ENCODE peak calls at places on chromosomes 5 and 9, in eight cellular contexts. One of them, this sample, is unnamed.

GRCh38 chr5:173172166-173172565 is 27.8 kb downstream of the BNIP1 start:
- DNase-seq in HCT116: no peak
- DNase-seq in endothelial cell of umbilical vein: no peak
- DNase-seq in stomach: no peak
- DNase-seq in transverse colon: no peak
- DNase-seq in sigmoid colon: no peak
- DNase-seq in K562: no peak
- DNase-seq in prostate gland: no peak
- DNase-seq in this sample: no peak

GRCh38 chr5:140794594-140795258 is at the start of gene PCDHA2:
- DNase-seq in sigmoid colon: no peak
- DNase-seq in prostate gland: no peak
- DNase-seq in transverse colon: no peak
- DNase-seq in endothelial cell of umbilical vein: no peak
- DNase-seq in HCT116: no peak
- DNase-seq in K562: no peak
- DNase-seq in stomach: no peak
- DNase-seq in this sample: no peak

GRCh38 chr5:171521219-171521633 is 101.8 kb downstream of the FGF18 start:
- DNase-seq in HCT116: peak; percentile 28
- DNase-seq in transverse colon: no peak
- DNase-seq in sigmoid colon: no peak
- DNase-seq in K562: no peak
- DNase-seq in endothelial cell of umbilical vein: peak; percentile 32
- DNase-seq in stomach: no peak
- DNase-seq in prostate gland: no peak
- DNase-seq in this sample: no peak

GRCh38 chr9:110541950-110542349 is 37.6 kb downstream of the SVEP1 start:
- DNase-seq in stomach: no peak
- DNase-seq in endothelial cell of umbilical vein: no peak
- DNase-seq in transverse colon: no peak
- DNase-seq in HCT116: no peak
- DNase-seq in sigmoid colon: no peak
- DNase-seq in prostate gland: no peak
- DNase-seq in K562: no peak
- DNase-seq in this sample: no peak

GRCh38 chr5:172411423-172412111 is 42.8 kb downstream of the SH3PXD2B start:
- DNase-seq in prostate gland: no peak
- DNase-seq in stomach: no peak
- DNase-seq in transverse colon: peak; percentile 33
- DNase-seq in sigmoid colon: no peak
- DNase-seq in HCT116: no peak
- DNase-seq in endothelial cell of umbilical vein: no peak
- DNase-seq in K562: no peak
- DNase-seq in this sample: no peak

GRCh38 chr5:42621242-42621641 is 135.4 kb upstream of the CCDC152 start:
- DNase-seq in transverse colon: no peak
- DNase-seq in prostate gland: no peak
- DNase-seq in K562: no peak
- DNase-seq in HCT116: no peak
- DNase-seq in stomach: no peak
- DNase-seq in sigmoid colon: no peak
- DNase-seq in endothelial cell of umbilical vein: no peak
- DNase-seq in this sample: no peak

GRCh38 chr5:172870261-172870806 is 36.3 kb downstream of the ERGIC1 start:
- DNase-seq in HCT116: no peak
- DNase-seq in endothelial cell of umbilical vein: peak; percentile 97
- DNase-seq in stomach: no peak
- DNase-seq in K562: no peak
- DNase-seq in prostate gland: no peak
- DNase-seq in transverse colon: no peak
- DNase-seq in sigmoid colon: peak; percentile 87
- DNase-seq in this sample: peak; percentile 39

GRCh38 chr5:149833116-149833827 is 103.2 kb downstream of the PPARGC1B start:
- DNase-seq in sigmoid colon: no peak
- DNase-seq in endothelial cell of umbilical vein: no peak
- DNase-seq in K562: no peak
- DNase-seq in HCT116: no peak
- DNase-seq in prostate gland: no peak
- DNase-seq in transverse colon: no peak
- DNase-seq in stomach: no peak
- DNase-seq in this sample: no peak

GRCh38 chr9:21935631-21936030 is 58.6 kb downstream of the CDKN2A start:
- DNase-seq in K562: no peak
- DNase-seq in HCT116: no peak
- DNase-seq in prostate gland: no peak
- DNase-seq in endothelial cell of umbilical vein: no peak
- DNase-seq in stomach: no peak
- DNase-seq in transverse colon: no peak
- DNase-seq in sigmoid colon: no peak
- DNase-seq in this sample: no peak

GRCh38 chr5:153672347-153673090 is 182.0 kb downstream of the GRIA1 start:
- DNase-seq in transverse colon: no peak
- DNase-seq in HCT116: no peak
- DNase-seq in stomach: no peak
- DNase-seq in prostate gland: no peak
- DNase-seq in sigmoid colon: no peak
- DNase-seq in K562: no peak
- DNase-seq in endothelial cell of umbilical vein: peak; percentile 75
- DNase-seq in this sample: no peak

GRCh38 chr5:15929616-15930303 is 249.8 kb downstream of the MARCHF11 start:
- DNase-seq in transverse colon: no peak
- DNase-seq in stomach: no peak
- DNase-seq in K562: no peak
- DNase-seq in sigmoid colon: no peak
- DNase-seq in endothelial cell of umbilical vein: no peak
- DNase-seq in HCT116: no peak
- DNase-seq in prostate gland: no peak
- DNase-seq in this sample: no peak

GRCh38 chr5:120405291-120405864 is 58.7 kb upstream of the PRR16 start:
- DNase-seq in HCT116: no peak
- DNase-seq in stomach: no peak
- DNase-seq in prostate gland: no peak
- DNase-seq in transverse colon: no peak
- DNase-seq in sigmoid colon: no peak
- DNase-seq in endothelial cell of umbilical vein: peak; percentile 80
- DNase-seq in K562: no peak
- DNase-seq in this sample: no peak

GRCh38 chr9:98318834-98319478 is 63.5 kb upstream of the TBC1D2 start:
- DNase-seq in HCT116: no peak
- DNase-seq in transverse colon: no peak
- DNase-seq in K562: peak; percentile 84
- DNase-seq in endothelial cell of umbilical vein: no peak
- DNase-seq in prostate gland: no peak
- DNase-seq in stomach: no peak
- DNase-seq in sigmoid colon: no peak
- DNase-seq in this sample: no peak

GRCh38 chr5:40385544-40385943 is 294.2 kb upstream of the PTGER4 start:
- DNase-seq in prostate gland: no peak
- DNase-seq in transverse colon: no peak
- DNase-seq in HCT116: peak; percentile 23
- DNase-seq in stomach: no peak
- DNase-seq in endothelial cell of umbilical vein: no peak
- DNase-seq in sigmoid colon: no peak
- DNase-seq in K562: no peak
- DNase-seq in this sample: peak; percentile 52

GRCh38 chr9:133113163-133113927 is 7.7 kb downstream of the RALGDS start:
- DNase-seq in transverse colon: no peak
- DNase-seq in stomach: no peak
- DNase-seq in endothelial cell of umbilical vein: peak; percentile 45
- DNase-seq in K562: no peak
- DNase-seq in HCT116: no peak
- DNase-seq in prostate gland: no peak
- DNase-seq in sigmoid colon: peak; percentile 78
- DNase-seq in this sample: no peak
- TF ChIP-seq POLR2AphosphoS5 in transverse colon: no peak
- TF ChIP-seq POLR2AphosphoS5 in stomach: no peak
- TF ChIP-seq POLR2AphosphoS5 in endothelial cell of umbilical vein: no peak
- TF ChIP-seq POLR2AphosphoS5 in K562: no peak
- TF ChIP-seq POLR2AphosphoS5 in HCT116: no peak
- TF ChIP-seq POLR2AphosphoS5 in prostate gland: no peak
- TF ChIP-seq POLR2AphosphoS5 in sigmoid colon: no peak
- TF ChIP-seq POLR2AphosphoS5 in this sample: no peak

GRCh38 chr9:79693750-79694149 is 122.0 kb downstream of the TLE4 start:
- DNase-seq in K562: no peak
- DNase-seq in endothelial cell of umbilical vein: no peak
- DNase-seq in stomach: no peak
- DNase-seq in transverse colon: no peak
- DNase-seq in prostate gland: no peak
- DNase-seq in HCT116: no peak
- DNase-seq in sigmoid colon: no peak
- DNase-seq in this sample: no peak

GRCh38 chr9:79692857-79693571 is 121.2 kb downstream of the TLE4 start:
- DNase-seq in K562: no peak
- DNase-seq in sigmoid colon: no peak
- DNase-seq in stomach: no peak
- DNase-seq in HCT116: no peak
- DNase-seq in transverse colon: no peak
- DNase-seq in prostate gland: no peak
- DNase-seq in endothelial cell of umbilical vein: no peak
- DNase-seq in this sample: no peak

GRCh38 chr9:79694676-79695400 is 123.1 kb downstream of the TLE4 start:
- DNase-seq in stomach: no peak
- DNase-seq in sigmoid colon: no peak
- DNase-seq in HCT116: no peak
- DNase-seq in endothelial cell of umbilical vein: no peak
- DNase-seq in prostate gland: no peak
- DNase-seq in transverse colon: no peak
- DNase-seq in K562: no peak
- DNase-seq in this sample: no peak

GRCh38 chr9:79694208-79694607 is 122.4 kb downstream of the TLE4 start:
- DNase-seq in endothelial cell of umbilical vein: no peak
- DNase-seq in stomach: no peak
- DNase-seq in sigmoid colon: no peak
- DNase-seq in transverse colon: no peak
- DNase-seq in prostate gland: peak; percentile 12
- DNase-seq in K562: no peak
- DNase-seq in HCT116: no peak
- DNase-seq in this sample: no peak

DNA sequence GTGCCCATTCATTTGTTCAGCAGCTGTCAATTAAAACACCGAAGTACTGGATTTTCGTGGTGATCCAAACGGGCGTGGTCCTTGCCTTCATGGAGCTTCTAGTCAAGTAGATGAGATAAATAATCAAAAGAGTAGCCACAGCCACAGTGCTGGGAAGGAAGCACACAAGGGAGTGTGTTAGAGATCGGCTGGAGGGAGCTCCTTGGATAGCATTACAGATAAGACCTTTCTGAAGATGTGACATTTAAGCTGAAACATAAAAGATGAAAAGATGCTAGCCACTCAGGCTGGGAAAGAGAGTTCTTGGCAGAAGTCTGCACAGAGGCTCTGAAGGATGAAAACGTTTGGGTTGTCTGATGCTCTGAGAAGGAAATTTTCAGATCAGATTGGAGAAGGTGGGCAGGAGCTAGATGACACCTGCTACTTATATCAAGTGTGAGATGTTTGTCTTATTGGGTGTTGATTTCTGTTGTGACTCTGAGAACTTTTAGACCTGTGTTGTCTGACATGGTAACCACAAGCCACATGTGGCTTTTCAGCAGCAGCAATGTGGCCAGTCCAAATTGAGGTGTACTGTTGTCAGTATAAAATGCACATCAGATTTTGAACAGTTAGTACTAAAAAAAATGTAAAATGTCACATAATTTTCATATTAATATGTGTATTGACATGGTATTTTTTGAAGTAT is 123.9 kb downstream of the TLE4 start:
- DNase-seq in stomach: no peak
- DNase-seq in endothelial cell of umbilical vein: no peak
- DNase-seq in transverse colon: peak; percentile 14
- DNase-seq in HCT116: no peak
- DNase-seq in K562: no peak
- DNase-seq in sigmoid colon: no peak
- DNase-seq in prostate gland: no peak
- DNase-seq in this sample: no peak
- H3K4me1 ChIP-seq in stomach: no peaks in the 10 kb centered on the region
- H3K4me1 ChIP-seq in endothelial cell of umbilical vein: no peaks in the 10 kb centered on the region
- H3K4me1 ChIP-seq in transverse colon: no peaks in the 10 kb centered on the region
- H3K4me1 ChIP-seq in HCT116: no peaks in the 10 kb centered on the region
- H3K4me1 ChIP-seq in K562: no peaks in the 10 kb centered on the region
- H3K4me1 ChIP-seq in sigmoid colon: no peaks in the 10 kb centered on the region
- H3K4me1 ChIP-seq in prostate gland: no peaks in the 10 kb centered on the region
- H3K4me1 ChIP-seq in this sample: no peaks in the 10 kb centered on the region

GRCh38 chr9:76887951-76888350 is 18.0 kb downstream of the PRUNE2 start:
- DNase-seq in transverse colon: no peak
- DNase-seq in stomach: no peak
- DNase-seq in endothelial cell of umbilical vein: no peak
- DNase-seq in HCT116: no peak
- DNase-seq in K562: no peak
- DNase-seq in sigmoid colon: no peak
- DNase-seq in prostate gland: no peak
- DNase-seq in this sample: no peak

GRCh38 chr9:76894198-76894597 is 11.7 kb downstream of the PRUNE2 start:
- DNase-seq in prostate gland: no peak
- DNase-seq in stomach: no peak
- DNase-seq in sigmoid colon: no peak
- DNase-seq in endothelial cell of umbilical vein: no peak
- DNase-seq in transverse colon: no peak
- DNase-seq in HCT116: no peak
- DNase-seq in K562: peak; percentile 7
- DNase-seq in this sample: no peak

GRCh38 chr9:76893395-76893932 is 12.4 kb downstream of the PRUNE2 start:
- DNase-seq in prostate gland: no peak
- DNase-seq in K562: no peak
- DNase-seq in sigmoid colon: peak; percentile 88
- DNase-seq in HCT116: no peak
- DNase-seq in stomach: no peak
- DNase-seq in transverse colon: no peak
- DNase-seq in endothelial cell of umbilical vein: no peak
- DNase-seq in this sample: no peak

GRCh38 chr9:76891874-76892273 is 14.0 kb downstream of the PRUNE2 start:
- DNase-seq in transverse colon: no peak
- DNase-seq in sigmoid colon: no peak
- DNase-seq in stomach: no peak
- DNase-seq in prostate gland: no peak
- DNase-seq in endothelial cell of umbilical vein: no peak
- DNase-seq in HCT116: no peak
- DNase-seq in K562: no peak
- DNase-seq in this sample: no peak

GRCh38 chr9:76891279-76891678 is 14.6 kb downstream of the PRUNE2 start:
- DNase-seq in transverse colon: no peak
- DNase-seq in K562: no peak
- DNase-seq in HCT116: no peak
- DNase-seq in stomach: no peak
- DNase-seq in sigmoid colon: no peak
- DNase-seq in endothelial cell of umbilical vein: no peak
- DNase-seq in prostate gland: no peak
- DNase-seq in this sample: no peak
- TF ChIP-seq POLR2AphosphoS5 in transverse colon: no peak
- TF ChIP-seq POLR2AphosphoS5 in K562: no peak
- TF ChIP-seq POLR2AphosphoS5 in HCT116: no peak
- TF ChIP-seq POLR2AphosphoS5 in stomach: no peak
- TF ChIP-seq POLR2AphosphoS5 in sigmoid colon: no peak
- TF ChIP-seq POLR2AphosphoS5 in endothelial cell of umbilical vein: no peak
- TF ChIP-seq POLR2AphosphoS5 in prostate gland: no peak
- TF ChIP-seq POLR2AphosphoS5 in this sample: no peak

DNA sequence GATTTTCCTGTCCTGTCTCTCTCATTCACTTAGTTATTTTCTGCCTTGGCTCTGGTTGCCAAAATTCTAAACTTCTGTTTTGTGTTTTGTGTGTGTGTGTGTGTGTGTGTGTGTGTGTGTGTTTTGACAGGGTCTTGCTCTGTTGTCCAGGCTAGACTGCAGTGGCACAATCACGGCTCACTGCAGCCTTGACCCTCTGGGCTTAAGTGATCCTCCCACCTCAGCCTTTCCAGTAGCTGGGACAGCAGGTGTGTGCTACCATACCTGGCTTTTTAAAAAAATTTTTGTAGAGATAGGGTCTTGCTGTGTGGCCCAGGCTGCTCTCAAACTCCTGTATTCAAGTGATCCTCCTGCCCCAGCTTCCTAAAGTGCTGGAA is 17.2 kb downstream of the UBE2D2 start:
- DNase-seq in prostate gland: no peak
- DNase-seq in sigmoid colon: peak; percentile 6
- DNase-seq in transverse colon: no peak
- DNase-seq in endothelial cell of umbilical vein: no peak
- DNase-seq in HCT116: no peak
- DNase-seq in K562: no peak
- DNase-seq in stomach: no peak
- DNase-seq in this sample: no peak
- H3K4me1 ChIP-seq in prostate gland: no peaks in the 10 kb centered on the region
- H3K4me1 ChIP-seq in sigmoid colon: peaks cover 28% of the 10 kb centered on the region
- H3K4me1 ChIP-seq in transverse colon: peaks cover 6% of the 10 kb centered on the region
- H3K4me1 ChIP-seq in endothelial cell of umbilical vein: peaks cover 6% of the 10 kb centered on the region
- H3K4me1 ChIP-seq in HCT116: peaks cover 12% of the 10 kb centered on the region
- H3K4me1 ChIP-seq in K562: peaks cover 4% of the 10 kb centered on the region
- H3K4me1 ChIP-seq in stomach: peaks cover 17% of the 10 kb centered on the region
- H3K4me1 ChIP-seq in this sample: no peaks in the 10 kb centered on the region